ENCODE peak calls at places on chromosomes 11 and 22, in four cellular contexts. One of them, this sample, is unnamed.

GRCh38 chr22:31288496-31289235 is 3.6 kb downstream of the PIK3IP1 start:
- DNase-seq in esophagus muscularis mucosa: no peak
- DNase-seq in lower lobe of right lung: no peak
- DNase-seq in lower leg skin: no peak
- DNase-seq in this sample: no peak

GRCh38 chr11:117424781-117425180 is 97.1 kb downstream of the CEP164 start:
- DNase-seq in esophagus muscularis mucosa: no peak
- DNase-seq in lower lobe of right lung: no peak
- DNase-seq in lower leg skin: no peak
- DNase-seq in this sample: no peak

GRCh38 chr11:108558222-108558621 is 35.3 kb downstream of the EXPH5 start:
- DNase-seq in esophagus muscularis mucosa: peak
- DNase-seq in lower leg skin: no peak
- DNase-seq in lower lobe of right lung: no peak
- DNase-seq in this sample: no peak

GRCh38 chr11:117663826-117664225 is 133.2 kb downstream of the DSCAML1 start:
- DNase-seq in lower lobe of right lung: no peak
- DNase-seq in esophagus muscularis mucosa: no peak
- DNase-seq in lower leg skin: no peak
- DNase-seq in this sample: no peak

GRCh38 chr22:36374603-36375024 is 13.2 kb downstream of the MYH9 start:
- DNase-seq in lower leg skin: no peak
- DNase-seq in esophagus muscularis mucosa: no peak
- DNase-seq in lower lobe of right lung: no peak
- DNase-seq in this sample: no peak

GRCh38 chr22:38569972-38570840 is at the start of gene DMC1:
- DNase-seq in lower lobe of right lung: peak
- DNase-seq in lower leg skin: peak
- DNase-seq in esophagus muscularis mucosa: peak
- DNase-seq in this sample: peak

GRCh38 chr11:86193297-86194095 is 51.1 kb upstream of the EED start:
- DNase-seq in lower lobe of right lung: peak
- DNase-seq in lower leg skin: peak
- DNase-seq in esophagus muscularis mucosa: no peak
- DNase-seq in this sample: peak

GRCh38 chr22:37211853-37212173 is 464 bp downstream of the SSTR3 start:
- DNase-seq in esophagus muscularis mucosa: no peak
- DNase-seq in lower leg skin: no peak
- DNase-seq in lower lobe of right lung: peak
- DNase-seq in this sample: no peak

GRCh38 chr11:47107709-47108108 is 69.0 kb downstream of the ARFGAP2 start:
- DNase-seq in lower leg skin: no peak
- DNase-seq in esophagus muscularis mucosa: no peak
- DNase-seq in lower lobe of right lung: no peak
- DNase-seq in this sample: no peak

GRCh38 chr11:61141601-61142028 is 19.6 kb downstream of the VPS37C start:
- DNase-seq in esophagus muscularis mucosa: no peak
- DNase-seq in lower leg skin: no peak
- DNase-seq in lower lobe of right lung: no peak
- DNase-seq in this sample: no peak

GRCh38 chr11:6328321-6328720 is 8.0 kb upstream of the CAVIN3 start:
- DNase-seq in esophagus muscularis mucosa: no peak
- DNase-seq in lower leg skin: no peak
- DNase-seq in lower lobe of right lung: no peak
- DNase-seq in this sample: no peak

GRCh38 chr22:17606472-17606871 is 22.1 kb downstream of the ATP6V1E1 start:
- DNase-seq in esophagus muscularis mucosa: no peak
- DNase-seq in lower leg skin: no peak
- DNase-seq in lower lobe of right lung: no peak
- DNase-seq in this sample: no peak

GRCh38 chr22:37519268-37520195 is at the start of gene CARD10:
- DNase-seq in lower lobe of right lung: no peak
- DNase-seq in esophagus muscularis mucosa: no peak
- DNase-seq in lower leg skin: no peak
- DNase-seq in this sample: no peak

GRCh38 chr11:111696556-111696955 is 69.6 kb downstream of the PPP2R1B start:
- DNase-seq in lower leg skin: no peak
- DNase-seq in esophagus muscularis mucosa: no peak
- DNase-seq in lower lobe of right lung: no peak
- DNase-seq in this sample: no peak

GRCh38 chr11:115924744-115925567 is 420.7 kb upstream of the CADM1 start:
- DNase-seq in lower leg skin: no peak
- DNase-seq in esophagus muscularis mucosa: no peak
- DNase-seq in lower lobe of right lung: no peak
- DNase-seq in this sample: no peak

GRCh38 chr11:110031171-110031570 is 62.0 kb upstream of the ZC3H12C start:
- DNase-seq in lower leg skin: no peak
- DNase-seq in lower lobe of right lung: no peak
- DNase-seq in esophagus muscularis mucosa: no peak
- DNase-seq in this sample: no peak

GRCh38 chr11:46639197-46639839 is 22.0 kb downstream of the ATG13 start:
- DNase-seq in lower lobe of right lung: no peak
- DNase-seq in lower leg skin: no peak
- DNase-seq in esophagus muscularis mucosa: no peak
- DNase-seq in this sample: no peak

GRCh38 chr11:76739798-76740197 is 43.4 kb upstream of the TSKU start:
- DNase-seq in lower lobe of right lung: no peak
- DNase-seq in esophagus muscularis mucosa: no peak
- DNase-seq in lower leg skin: no peak
- DNase-seq in this sample: no peak

GRCh38 chr11:102592634-102593581 is 32.2 kb downstream of the MMP20 start:
- DNase-seq in esophagus muscularis mucosa: no peak
- DNase-seq in lower lobe of right lung: no peak
- DNase-seq in lower leg skin: no peak
- DNase-seq in this sample: no peak

GRCh38 chr11:14618060-14618459 is 25.5 kb upstream of the PDE3B start:
- DNase-seq in lower lobe of right lung: no peak
- DNase-seq in esophagus muscularis mucosa: no peak
- DNase-seq in lower leg skin: no peak
- DNase-seq in this sample: no peak

GRCh38 chr11:72308226-72309073 is 64.5 kb upstream of the PHOX2A start:
- DNase-seq in lower leg skin: no peak
- DNase-seq in lower lobe of right lung: no peak
- DNase-seq in esophagus muscularis mucosa: no peak
- DNase-seq in this sample: peak

GRCh38 chr11:65551572-65552398 is 6.4 kb downstream of the LTBP3 start:
- DNase-seq in esophagus muscularis mucosa: no peak
- DNase-seq in lower lobe of right lung: peak
- DNase-seq in lower leg skin: no peak
- DNase-seq in this sample: no peak

GRCh38 chr11:86247608-86248007 is 3.1 kb downstream of the EED start:
- DNase-seq in lower leg skin: no peak
- DNase-seq in esophagus muscularis mucosa: no peak
- DNase-seq in lower lobe of right lung: no peak
- DNase-seq in this sample: no peak

GRCh38 chr11:19191530-19192169 is 10.1 kb downstream of the CSRP3 start:
- DNase-seq in esophagus muscularis mucosa: no peak
- DNase-seq in lower lobe of right lung: no peak
- DNase-seq in lower leg skin: no peak
- DNase-seq in this sample: no peak

GRCh38 chr11:83068573-83068972 is 3.1 kb downstream of the RAB30 start:
- DNase-seq in esophagus muscularis mucosa: no peak
- DNase-seq in lower lobe of right lung: no peak
- DNase-seq in lower leg skin: no peak
- DNase-seq in this sample: no peak

GRCh38 chr11:47571895-47572294 is 6.5 kb downstream of the PTPMT1 start:
- DNase-seq in lower lobe of right lung: no peak
- DNase-seq in lower leg skin: no peak
- DNase-seq in esophagus muscularis mucosa: no peak
- DNase-seq in this sample: no peak

GRCh38 chr11:123469089-123469488 is 39.0 kb downstream of the GRAMD1B start:
- DNase-seq in lower lobe of right lung: no peak
- DNase-seq in esophagus muscularis mucosa: no peak
- DNase-seq in lower leg skin: no peak
- DNase-seq in this sample: no peak

GRCh38 chr11:96259053-96259837 is 83.8 kb downstream of the MAML2 start:
- DNase-seq in esophagus muscularis mucosa: no peak
- DNase-seq in lower lobe of right lung: no peak
- DNase-seq in lower leg skin: no peak
- DNase-seq in this sample: no peak

GRCh38 chr22:24337894-24338645 is 67.4 kb downstream of the SPECC1L start:
- DNase-seq in lower leg skin: no peak
- DNase-seq in esophagus muscularis mucosa: no peak
- DNase-seq in lower lobe of right lung: no peak
- DNase-seq in this sample: no peak

GRCh38 chr11:117279711-117280376 is 11.3 kb upstream of the BACE1-AS start:
- DNase-seq in lower lobe of right lung: no peak
- DNase-seq in lower leg skin: no peak
- DNase-seq in esophagus muscularis mucosa: no peak
- DNase-seq in this sample: no peak

GRCh38 chr11:64960719-64961118 is 11.2 kb downstream of the MAJIN start:
- DNase-seq in lower leg skin: no peak
- DNase-seq in esophagus muscularis mucosa: no peak
- DNase-seq in lower lobe of right lung: no peak
- DNase-seq in this sample: no peak

GRCh38 chr11:102276302-102277182 is 40.7 kb upstream of the BIRC3 start:
- DNase-seq in esophagus muscularis mucosa: no peak
- DNase-seq in lower leg skin: no peak
- DNase-seq in lower lobe of right lung: no peak
- DNase-seq in this sample: no peak

GRCh38 chr11:76276046-76276772 is 69.9 kb upstream of the WNT11 start:
- DNase-seq in esophagus muscularis mucosa: no peak
- DNase-seq in lower lobe of right lung: no peak
- DNase-seq in lower leg skin: no peak
- DNase-seq in this sample: no peak

GRCh38 chr22:49650336-49651241 is 177.1 kb downstream of the BRD1 start:
- DNase-seq in lower leg skin: no peak
- DNase-seq in lower lobe of right lung: no peak
- DNase-seq in esophagus muscularis mucosa: no peak
- DNase-seq in this sample: no peak
- TF ChIP-seq CTCF in lower leg skin: no peak
- TF ChIP-seq CTCF in lower lobe of right lung: no peak
- TF ChIP-seq CTCF in esophagus muscularis mucosa: no peak
- TF ChIP-seq CTCF in this sample: no peak

GRCh38 chr11:38900156-38900679 is 2302.2 kb upstream of the RAG2 start:
- DNase-seq in esophagus muscularis mucosa: no peak
- DNase-seq in lower lobe of right lung: no peak
- DNase-seq in lower leg skin: no peak
- DNase-seq in this sample: no peak
- TF ChIP-seq CTCF in esophagus muscularis mucosa: no peak
- TF ChIP-seq CTCF in lower lobe of right lung: no peak
- TF ChIP-seq CTCF in lower leg skin: no peak
- TF ChIP-seq CTCF in this sample: no peak

GRCh38 chr11:62546244-62546936 is at the start of gene AHNAK:
- DNase-seq in lower lobe of right lung: peak
- DNase-seq in esophagus muscularis mucosa: no peak
- DNase-seq in lower leg skin: peak
- DNase-seq in this sample: peak

GRCh38 chr11:62544521-62545436 is 1.8 kb downstream of the AHNAK start:
- DNase-seq in lower lobe of right lung: no peak
- DNase-seq in lower leg skin: no peak
- DNase-seq in esophagus muscularis mucosa: no peak
- DNase-seq in this sample: no peak

GRCh38 chr11:62543680-62544444 is 2.7 kb downstream of the AHNAK start:
- DNase-seq in esophagus muscularis mucosa: no peak
- DNase-seq in lower lobe of right lung: no peak
- DNase-seq in lower leg skin: no peak
- DNase-seq in this sample: no peak

GRCh38 chr11:62546937-62547625 is 475 bp upstream of the AHNAK start:
- DNase-seq in lower leg skin: no peak
- DNase-seq in lower lobe of right lung: no peak
- DNase-seq in esophagus muscularis mucosa: no peak
- DNase-seq in this sample: no peak

DNA sequence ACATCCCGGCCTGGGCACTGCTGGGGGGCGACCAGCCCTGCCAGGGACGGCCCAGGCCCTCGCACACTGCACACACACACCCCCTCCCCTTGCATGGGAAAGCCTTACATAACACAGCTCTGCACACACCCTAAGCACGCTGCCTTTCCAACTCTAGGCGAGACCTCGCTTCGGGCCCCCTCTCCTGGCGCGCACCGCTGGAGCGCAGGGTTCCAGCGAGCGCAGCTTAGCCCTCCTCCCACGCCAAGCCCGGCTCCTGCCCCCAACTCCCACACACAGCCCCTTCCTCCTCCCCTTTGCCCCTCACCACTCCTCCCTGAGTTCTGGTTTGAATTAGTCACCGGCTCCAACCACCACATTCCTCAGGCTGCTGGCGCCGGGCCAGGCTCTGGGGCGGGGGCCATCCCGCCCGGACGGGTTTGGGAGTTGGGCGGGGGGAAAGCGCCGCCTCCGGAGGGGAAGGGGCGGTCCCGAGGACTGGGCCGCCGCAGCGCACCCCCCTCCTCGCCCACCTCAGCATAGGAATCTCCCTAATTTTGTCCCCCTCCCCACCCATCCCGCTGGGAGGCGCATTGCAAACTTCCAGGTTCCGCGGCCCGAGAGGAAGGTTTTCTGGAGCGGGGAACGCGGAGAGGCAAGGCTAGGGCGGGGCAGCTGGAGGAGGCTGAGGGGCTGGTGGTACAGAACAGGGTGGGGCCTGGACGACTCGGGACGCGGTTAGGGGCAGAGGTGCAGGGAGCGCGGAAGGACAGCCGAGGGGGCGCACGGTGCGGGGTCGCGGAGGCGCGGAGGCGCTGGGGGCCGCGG is 966 bp downstream of the AHNAK start:
- DNase-seq in esophagus muscularis mucosa: peak
- DNase-seq in lower lobe of right lung: peak
- DNase-seq in lower leg skin: peak
- DNase-seq in this sample: peak
- TF ChIP-seq CTCF in esophagus muscularis mucosa: no peak
- TF ChIP-seq CTCF in lower lobe of right lung: no peak
- TF ChIP-seq CTCF in lower leg skin: no peak
- TF ChIP-seq CTCF in this sample: no peak

GRCh38 chr11:68855205-68855978 is 13.7 kb upstream of the CPT1A start:
- DNase-seq in esophagus muscularis mucosa: no peak
- DNase-seq in lower leg skin: peak
- DNase-seq in lower lobe of right lung: peak
- DNase-seq in this sample: no peak

GRCh38 chr11:68852628-68853027 is 10.9 kb upstream of the CPT1A start:
- DNase-seq in esophagus muscularis mucosa: no peak
- DNase-seq in lower leg skin: no peak
- DNase-seq in lower lobe of right lung: no peak
- DNase-seq in this sample: no peak

GRCh38 chr11:68859123-68859522 is 17.4 kb upstream of the CPT1A start:
- DNase-seq in lower leg skin: no peak
- DNase-seq in lower lobe of right lung: no peak
- DNase-seq in esophagus muscularis mucosa: no peak
- DNase-seq in this sample: no peak

GRCh38 chr11:68854273-68854958 is 12.7 kb upstream of the CPT1A start:
- DNase-seq in lower lobe of right lung: no peak
- DNase-seq in lower leg skin: no peak
- DNase-seq in esophagus muscularis mucosa: no peak
- DNase-seq in this sample: no peak

DNA sequence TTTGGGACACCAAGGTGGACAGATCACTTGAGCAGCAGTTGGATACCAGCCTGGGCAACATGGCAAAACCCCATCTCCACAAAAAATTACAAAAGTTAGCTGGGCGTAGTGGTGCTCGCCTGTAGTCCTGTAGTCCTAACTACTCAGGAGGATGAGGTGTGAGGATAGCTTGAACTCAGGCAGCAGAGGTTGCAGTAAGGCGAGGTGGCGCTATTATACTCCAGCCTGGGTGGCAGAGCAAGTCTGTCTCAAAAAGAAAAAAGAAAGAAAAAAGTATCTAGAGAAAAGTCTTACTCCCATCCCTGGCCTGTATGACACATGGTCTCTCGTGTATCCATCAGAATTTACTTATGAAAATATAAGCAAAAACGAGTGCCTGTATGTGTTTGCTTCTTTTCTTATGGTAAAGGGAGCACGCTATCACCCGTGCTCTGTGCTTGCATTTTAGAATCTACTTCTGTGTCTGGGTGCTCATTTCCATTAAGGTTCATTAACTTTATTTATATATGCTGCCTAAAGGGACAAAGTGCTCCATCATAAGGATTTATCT is 15.4 kb upstream of the CPT1A start:
- DNase-seq in lower leg skin: no peak
- DNase-seq in lower lobe of right lung: no peak
- DNase-seq in esophagus muscularis mucosa: no peak
- DNase-seq in this sample: no peak
- TF ChIP-seq CTCF in lower leg skin: no peak
- TF ChIP-seq CTCF in lower lobe of right lung: no peak
- TF ChIP-seq CTCF in esophagus muscularis mucosa: no peak
- TF ChIP-seq CTCF in this sample: no peak

This sample was measured in mesothelial cell of epicardium.